ENCODE peak calls at places on chromosomes 2 and 18, in seven cellular contexts. One of them, this sample, is unnamed.

GRCh38 chr2:204691911-204692510 is 146.7 kb downstream of the PARD3B start:
- DNase-seq in glutamatergic neuron: no peak
- DNase-seq in activated B cell treated with CpG ODN at 0.5 μM for 24 hours: no peak
- DNase-seq in neural progenitor cell: peak
- DNase-seq in foreskin keratinocyte: peak
- DNase-seq in fibroblast of the aortic adventitia: peak
- DNase-seq in cardiac fibroblast: peak
- DNase-seq in this sample: peak

GRCh38 chr2:166230024-166230723 is 102.4 kb upstream of the SCN1A start:
- DNase-seq in glutamatergic neuron: no peak
- DNase-seq in activated B cell treated with CpG ODN at 0.5 μM for 24 hours: no peak
- DNase-seq in neural progenitor cell: no peak
- DNase-seq in foreskin keratinocyte: no peak
- DNase-seq in fibroblast of the aortic adventitia: peak
- DNase-seq in cardiac fibroblast: peak
- DNase-seq in this sample: no peak

GRCh38 chr2:101496279-101496678 is 21.4 kb upstream of the RFX8 start:
- DNase-seq in glutamatergic neuron: no peak
- DNase-seq in activated B cell treated with CpG ODN at 0.5 μM for 24 hours: no peak
- DNase-seq in neural progenitor cell: peak
- DNase-seq in foreskin keratinocyte: no peak
- DNase-seq in fibroblast of the aortic adventitia: no peak
- DNase-seq in cardiac fibroblast: no peak
- DNase-seq in this sample: no peak

GRCh38 chr2:157032019-157032418 is 225.5 kb upstream of the GALNT5 start:
- DNase-seq in glutamatergic neuron: no peak
- DNase-seq in activated B cell treated with CpG ODN at 0.5 μM for 24 hours: no peak
- DNase-seq in neural progenitor cell: no peak
- DNase-seq in foreskin keratinocyte: peak
- DNase-seq in fibroblast of the aortic adventitia: peak
- DNase-seq in cardiac fibroblast: peak
- DNase-seq in this sample: no peak

GRCh38 chr2:209619782-209620181 is 151.8 kb upstream of the UNC80 start:
- DNase-seq in glutamatergic neuron: no peak
- DNase-seq in activated B cell treated with CpG ODN at 0.5 μM for 24 hours: no peak
- DNase-seq in neural progenitor cell: peak
- DNase-seq in foreskin keratinocyte: no peak
- DNase-seq in fibroblast of the aortic adventitia: no peak
- DNase-seq in cardiac fibroblast: peak
- DNase-seq in this sample: no peak

GRCh38 chr2:215609089-215610032 is 173.5 kb upstream of the FN1 start:
- DNase-seq in glutamatergic neuron: no peak
- DNase-seq in activated B cell treated with CpG ODN at 0.5 μM for 24 hours: no peak
- DNase-seq in neural progenitor cell: no peak
- DNase-seq in foreskin keratinocyte: peak
- DNase-seq in fibroblast of the aortic adventitia: peak
- DNase-seq in cardiac fibroblast: peak
- DNase-seq in this sample: no peak

GRCh38 chr18:9239708-9240107 is 94.9 kb upstream of the TWSG1 start:
- DNase-seq in glutamatergic neuron: no peak
- DNase-seq in activated B cell treated with CpG ODN at 0.5 μM for 24 hours: no peak
- DNase-seq in neural progenitor cell: no peak
- DNase-seq in foreskin keratinocyte: no peak
- DNase-seq in fibroblast of the aortic adventitia: no peak
- DNase-seq in cardiac fibroblast: no peak
- DNase-seq in this sample: no peak

GRCh38 chr2:75787532-75788132 is 76.9 kb upstream of the GCFC2 start:
- DNase-seq in glutamatergic neuron: no peak
- DNase-seq in activated B cell treated with CpG ODN at 0.5 μM for 24 hours: no peak
- DNase-seq in neural progenitor cell: peak
- DNase-seq in foreskin keratinocyte: no peak
- DNase-seq in fibroblast of the aortic adventitia: peak
- DNase-seq in cardiac fibroblast: peak
- DNase-seq in this sample: no peak

GRCh38 chr2:8597526-8598225 is 84.2 kb upstream of the ID2 start:
- DNase-seq in glutamatergic neuron: no peak
- DNase-seq in activated B cell treated with CpG ODN at 0.5 μM for 24 hours: no peak
- DNase-seq in neural progenitor cell: no peak
- DNase-seq in foreskin keratinocyte: no peak
- DNase-seq in fibroblast of the aortic adventitia: no peak
- DNase-seq in cardiac fibroblast: no peak
- DNase-seq in this sample: no peak

GRCh38 chr2:127134235-127134634 is 27.3 kb upstream of the BIN1 start:
- DNase-seq in glutamatergic neuron: no peak
- DNase-seq in activated B cell treated with CpG ODN at 0.5 μM for 24 hours: no peak
- DNase-seq in neural progenitor cell: no peak
- DNase-seq in foreskin keratinocyte: no peak
- DNase-seq in fibroblast of the aortic adventitia: no peak
- DNase-seq in cardiac fibroblast: no peak
- DNase-seq in this sample: no peak

GRCh38 chr2:643334-643733 is 33.9 kb downstream of the TMEM18 start:
- DNase-seq in glutamatergic neuron: no peak
- DNase-seq in activated B cell treated with CpG ODN at 0.5 μM for 24 hours: no peak
- DNase-seq in neural progenitor cell: no peak
- DNase-seq in foreskin keratinocyte: no peak
- DNase-seq in fibroblast of the aortic adventitia: no peak
- DNase-seq in cardiac fibroblast: no peak
- DNase-seq in this sample: peak

GRCh38 chr2:202178342-202178958 is 59.9 kb downstream of the SUMO1 start:
- DNase-seq in glutamatergic neuron: peak
- DNase-seq in activated B cell treated with CpG ODN at 0.5 μM for 24 hours: no peak
- DNase-seq in neural progenitor cell: peak
- DNase-seq in foreskin keratinocyte: no peak
- DNase-seq in fibroblast of the aortic adventitia: peak
- DNase-seq in cardiac fibroblast: peak
- DNase-seq in this sample: peak

GRCh38 chr2:14673351-14673875 is 40.9 kb downstream of the LRATD1 start:
- DNase-seq in glutamatergic neuron: no peak
- DNase-seq in activated B cell treated with CpG ODN at 0.5 μM for 24 hours: no peak
- DNase-seq in neural progenitor cell: peak
- DNase-seq in foreskin keratinocyte: no peak
- DNase-seq in fibroblast of the aortic adventitia: no peak
- DNase-seq in cardiac fibroblast: no peak
- DNase-seq in this sample: no peak

GRCh38 chr2:240911641-240912265 is 5.6 kb downstream of the CROCC2 start:
- DNase-seq in glutamatergic neuron: no peak
- DNase-seq in activated B cell treated with CpG ODN at 0.5 μM for 24 hours: no peak
- DNase-seq in neural progenitor cell: no peak
- DNase-seq in foreskin keratinocyte: peak
- DNase-seq in fibroblast of the aortic adventitia: peak
- DNase-seq in cardiac fibroblast: peak
- DNase-seq in this sample: no peak

GRCh38 chr2:177265834-177266817 is 1.6 kb upstream of the NFE2L2 start:
- DNase-seq in glutamatergic neuron: no peak
- DNase-seq in activated B cell treated with CpG ODN at 0.5 μM for 24 hours: no peak
- DNase-seq in neural progenitor cell: no peak
- DNase-seq in foreskin keratinocyte: peak
- DNase-seq in fibroblast of the aortic adventitia: peak
- DNase-seq in cardiac fibroblast: peak
- DNase-seq in this sample: no peak

GRCh38 chr2:241753493-241753892 is 19.1 kb downstream of the D2HGDH start:
- DNase-seq in glutamatergic neuron: no peak
- DNase-seq in activated B cell treated with CpG ODN at 0.5 μM for 24 hours: no peak
- DNase-seq in neural progenitor cell: no peak
- DNase-seq in foreskin keratinocyte: no peak
- DNase-seq in fibroblast of the aortic adventitia: no peak
- DNase-seq in cardiac fibroblast: no peak
- DNase-seq in this sample: no peak

DNA sequence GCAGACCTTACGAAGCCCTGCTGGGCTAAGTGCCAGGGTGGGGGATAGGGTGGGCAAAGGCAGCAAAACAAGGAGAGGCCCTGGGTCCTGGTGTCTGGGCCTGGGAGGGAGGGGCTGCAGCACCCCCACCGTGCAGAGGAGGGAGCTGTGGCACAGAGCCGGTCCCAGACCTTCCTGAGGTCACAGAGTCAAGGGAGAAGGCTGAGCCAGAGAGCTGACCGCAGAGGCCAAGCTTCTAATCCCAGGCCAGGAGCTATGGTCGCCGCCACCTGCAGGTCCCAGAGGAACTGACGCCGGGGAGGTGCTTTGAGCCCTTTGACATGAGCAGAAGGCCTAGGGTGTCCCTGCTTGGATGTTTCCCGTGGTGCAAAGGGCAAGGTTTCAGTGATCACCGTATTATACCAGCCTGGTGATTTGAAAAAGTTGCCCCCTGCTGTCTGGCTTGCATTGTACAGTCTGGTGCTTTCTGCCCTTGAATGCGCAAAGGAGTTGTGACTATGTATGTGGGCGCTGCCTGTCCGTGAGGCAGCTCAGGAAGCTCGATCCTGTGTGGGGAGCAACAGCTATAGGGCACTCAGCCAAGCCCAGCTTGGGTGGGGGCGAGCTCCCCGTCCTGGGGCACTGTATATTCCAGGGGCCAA is 44.3 kb downstream of the EDAR start:
- DNase-seq in glutamatergic neuron: no peak
- DNase-seq in activated B cell treated with CpG ODN at 0.5 μM for 24 hours: no peak
- DNase-seq in neural progenitor cell: no peak
- DNase-seq in foreskin keratinocyte: no peak
- DNase-seq in fibroblast of the aortic adventitia: no peak
- DNase-seq in cardiac fibroblast: no peak
- DNase-seq in this sample: no peak
- TF ChIP-seq CTCF in glutamatergic neuron: no peak
- TF ChIP-seq CTCF in activated B cell treated with CpG ODN at 0.5 μM for 24 hours: no peak
- TF ChIP-seq CTCF in neural progenitor cell: no peak
- TF ChIP-seq CTCF in foreskin keratinocyte: peak
- TF ChIP-seq CTCF in fibroblast of the aortic adventitia: no peak
- TF ChIP-seq CTCF in cardiac fibroblast: no peak
- TF ChIP-seq CTCF in this sample: no peak

GRCh38 chr2:119225084-119225864 is 1.6 kb downstream of the STEAP3 start:
- DNase-seq in glutamatergic neuron: no peak
- DNase-seq in activated B cell treated with CpG ODN at 0.5 μM for 24 hours: no peak
- DNase-seq in neural progenitor cell: no peak
- DNase-seq in foreskin keratinocyte: no peak
- DNase-seq in fibroblast of the aortic adventitia: no peak
- DNase-seq in cardiac fibroblast: no peak
- DNase-seq in this sample: no peak
- TF ChIP-seq CTCF in glutamatergic neuron: no peak
- TF ChIP-seq CTCF in activated B cell treated with CpG ODN at 0.5 μM for 24 hours: no peak
- TF ChIP-seq CTCF in neural progenitor cell: no peak
- TF ChIP-seq CTCF in foreskin keratinocyte: no peak
- TF ChIP-seq CTCF in fibroblast of the aortic adventitia: no peak
- TF ChIP-seq CTCF in cardiac fibroblast: no peak
- TF ChIP-seq CTCF in this sample: no peak

DNA sequence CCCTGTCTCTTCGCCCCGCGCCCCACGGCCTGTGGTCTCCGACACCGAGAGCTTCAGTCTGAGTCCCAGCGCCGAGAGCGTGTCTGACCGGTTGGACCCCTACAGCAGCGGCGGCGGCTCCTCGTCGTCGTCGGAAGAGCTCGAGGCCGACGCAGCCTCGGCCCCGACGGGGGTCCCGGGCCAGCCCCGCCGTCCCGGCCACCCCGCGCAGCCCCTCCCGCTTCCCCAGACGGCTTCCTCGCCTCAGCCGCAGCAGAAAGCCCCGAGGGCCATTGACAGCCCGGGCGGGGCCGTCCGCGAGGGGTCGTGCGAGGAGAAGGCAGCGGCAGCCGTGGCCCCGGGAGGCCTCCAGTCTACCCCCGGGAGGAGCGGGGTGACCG is 1.3 kb downstream of the PHLPP1 start:
- DNase-seq in glutamatergic neuron: peak
- DNase-seq in activated B cell treated with CpG ODN at 0.5 μM for 24 hours: peak
- DNase-seq in neural progenitor cell: peak
- DNase-seq in foreskin keratinocyte: no peak
- DNase-seq in fibroblast of the aortic adventitia: no peak
- DNase-seq in cardiac fibroblast: no peak
- DNase-seq in this sample: peak
- TF ChIP-seq CTCF in glutamatergic neuron: no peak
- TF ChIP-seq CTCF in activated B cell treated with CpG ODN at 0.5 μM for 24 hours: no peak
- TF ChIP-seq CTCF in neural progenitor cell: peak
- TF ChIP-seq CTCF in foreskin keratinocyte: peak
- TF ChIP-seq CTCF in fibroblast of the aortic adventitia: no peak
- TF ChIP-seq CTCF in cardiac fibroblast: no peak
- TF ChIP-seq CTCF in this sample: no peak

GRCh38 chr2:96537066-96537733 is 648 bp downstream of the ARID5A start:
- DNase-seq in glutamatergic neuron: no peak
- DNase-seq in activated B cell treated with CpG ODN at 0.5 μM for 24 hours: peak
- DNase-seq in neural progenitor cell: peak
- DNase-seq in foreskin keratinocyte: no peak
- DNase-seq in fibroblast of the aortic adventitia: peak
- DNase-seq in cardiac fibroblast: peak
- DNase-seq in this sample: peak

GRCh38 chr2:96535331-96535730 is 1.2 kb upstream of the ARID5A start:
- DNase-seq in glutamatergic neuron: no peak
- DNase-seq in activated B cell treated with CpG ODN at 0.5 μM for 24 hours: no peak
- DNase-seq in neural progenitor cell: no peak
- DNase-seq in foreskin keratinocyte: no peak
- DNase-seq in fibroblast of the aortic adventitia: no peak
- DNase-seq in cardiac fibroblast: no peak
- DNase-seq in this sample: no peak

GRCh38 chr2:96534701-96535181 is 1.8 kb upstream of the ARID5A start:
- DNase-seq in glutamatergic neuron: no peak
- DNase-seq in activated B cell treated with CpG ODN at 0.5 μM for 24 hours: no peak
- DNase-seq in neural progenitor cell: no peak
- DNase-seq in foreskin keratinocyte: peak
- DNase-seq in fibroblast of the aortic adventitia: no peak
- DNase-seq in cardiac fibroblast: no peak
- DNase-seq in this sample: no peak

GRCh38 chr2:96537734-96538486 is 1.4 kb downstream of the ARID5A start:
- DNase-seq in glutamatergic neuron: no peak
- DNase-seq in activated B cell treated with CpG ODN at 0.5 μM for 24 hours: peak
- DNase-seq in neural progenitor cell: peak
- DNase-seq in foreskin keratinocyte: no peak
- DNase-seq in fibroblast of the aortic adventitia: no peak
- DNase-seq in cardiac fibroblast: no peak
- DNase-seq in this sample: no peak

GRCh38 chr2:96536445-96537065 is at the start of gene ARID5A:
- DNase-seq in glutamatergic neuron: peak
- DNase-seq in activated B cell treated with CpG ODN at 0.5 μM for 24 hours: peak
- DNase-seq in neural progenitor cell: peak
- DNase-seq in foreskin keratinocyte: peak
- DNase-seq in fibroblast of the aortic adventitia: peak
- DNase-seq in cardiac fibroblast: peak
- DNase-seq in this sample: peak
- TF ChIP-seq CTCF in glutamatergic neuron: peak
- TF ChIP-seq CTCF in activated B cell treated with CpG ODN at 0.5 μM for 24 hours: no peak
- TF ChIP-seq CTCF in neural progenitor cell: peak
- TF ChIP-seq CTCF in foreskin keratinocyte: no peak
- TF ChIP-seq CTCF in fibroblast of the aortic adventitia: peak
- TF ChIP-seq CTCF in cardiac fibroblast: peak
- TF ChIP-seq CTCF in this sample: peak

DNA sequence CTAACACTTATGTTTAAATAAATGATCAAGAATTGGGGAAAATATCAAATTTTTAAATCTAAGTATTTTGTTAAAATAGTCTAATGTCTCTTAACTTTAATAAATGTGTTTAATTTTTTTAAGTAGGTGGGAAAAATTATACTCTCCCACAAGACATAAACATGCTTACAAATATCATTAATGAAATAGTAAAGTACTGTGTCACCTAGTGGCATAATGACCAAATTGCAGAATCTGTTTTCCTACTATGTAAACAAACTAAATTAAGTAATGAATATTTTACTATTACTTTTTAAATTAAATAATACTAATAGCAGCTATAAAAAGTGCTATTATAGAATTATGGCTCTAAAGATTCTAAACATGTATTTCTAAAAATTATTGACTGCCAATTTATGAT is 52.0 kb upstream of the CHAC2 start:
- DNase-seq in glutamatergic neuron: no peak
- DNase-seq in activated B cell treated with CpG ODN at 0.5 μM for 24 hours: no peak
- DNase-seq in neural progenitor cell: no peak
- DNase-seq in foreskin keratinocyte: no peak
- DNase-seq in fibroblast of the aortic adventitia: peak
- DNase-seq in cardiac fibroblast: peak
- DNase-seq in this sample: no peak
- TF ChIP-seq CTCF in glutamatergic neuron: peak
- TF ChIP-seq CTCF in activated B cell treated with CpG ODN at 0.5 μM for 24 hours: no peak
- TF ChIP-seq CTCF in neural progenitor cell: peak
- TF ChIP-seq CTCF in foreskin keratinocyte: peak
- TF ChIP-seq CTCF in fibroblast of the aortic adventitia: peak
- TF ChIP-seq CTCF in cardiac fibroblast: peak
- TF ChIP-seq CTCF in this sample: peak

This sample was measured in endothelial cell.